ENCODE peak calls at places on chromosomes 5 and 9, in ten cellular contexts. H, G, I, P, M, L, A, R, F and X are unnamed samples.

GRCh38 chr9:2085719-2086515 is 70.8 kb downstream of the SMARCA2 start:
- DNase-seq in H (no peak), G (no peak), I (peak), P (no peak), M (peak), L (no peak), A (no peak), R (peak), F (no peak), X (peak)

GRCh38 chr5:128674837-128675446 is 136.9 kb upstream of the FBN2 start:
- DNase-seq in H (no peak), G (no peak), I (peak), P (no peak), M (peak), L (peak), A (peak), R (peak), F (no peak), X (no peak)

GRCh38 chr5:139378101-139378825 is 4.8 kb downstream of the SLC23A1 start:
- DNase-seq in H (no peak), G (peak), I (no peak), P (no peak), M (no peak), L (no peak), A (no peak), R (no peak), F (peak), X (no peak)

GRCh38 chr9:131843989-131844744 is 104.3 kb upstream of the RAPGEF1 start:
- DNase-seq in H (no peak), G (no peak), I (no peak), P (peak), M (no peak), L (no peak), A (no peak), R (no peak), F (no peak), X (no peak)

GRCh38 chr9:105116047-105116868 is 128.2 kb upstream of the SLC44A1 start:
- DNase-seq in H (no peak), G (no peak), I (no peak), P (no peak), M (peak), L (no peak), A (no peak), R (no peak), F (no peak), X (no peak)

GRCh38 chr5:75756991-75757390 is 39.8 kb upstream of the POC5 start:
- DNase-seq in H (peak), G (no peak), I (no peak), P (no peak), M (no peak), L (no peak), A (no peak), R (peak), F (no peak), X (no peak)

GRCh38 chr9:121122450-121123032 is 47.8 kb downstream of the CNTRL start:
- DNase-seq in H (no peak), G (no peak), I (no peak), P (no peak), M (peak), L (no peak), A (no peak), R (peak), F (no peak), X (no peak)

GRCh38 chr9:120187758-120188157 is 392.2 kb downstream of the CDK5RAP2 start:
- DNase-seq in H (no peak), G (no peak), I (no peak), P (no peak), M (no peak), L (no peak), A (no peak), R (no peak), F (no peak), X (no peak)

GRCh38 chr5:79611046-79611829 is 1.0 kb upstream of the TENT2 start:
- DNase-seq in H (no peak), G (no peak), I (no peak), P (no peak), M (no peak), L (no peak), A (no peak), R (no peak), F (no peak), X (no peak)

GRCh38 chr5:172497591-172498255 is 43.4 kb upstream of the SH3PXD2B start:
- DNase-seq in H (no peak), G (peak), I (no peak), P (no peak), M (no peak), L (no peak), A (peak), R (no peak), F (no peak), X (no peak)

GRCh38 chr5:168931638-168932345 is 352.6 kb upstream of the PANK3 start:
- DNase-seq in H (peak), G (no peak), I (peak), P (no peak), M (peak), L (no peak), A (no peak), R (peak), F (no peak), X (peak)

GRCh38 chr9:135698236-135698635 is 1.0 kb downstream of the SOHLH1 start:
- DNase-seq in H (no peak), G (no peak), I (no peak), P (no peak), M (no peak), L (no peak), A (no peak), R (no peak), F (no peak), X (no peak)

GRCh38 chr9:135701067-135701967 is 668 bp upstream of the KCNT1 start:
- DNase-seq in H (no peak), G (no peak), I (no peak), P (no peak), M (peak), L (no peak), A (no peak), R (no peak), F (no peak), X (no peak)

GRCh38 chr9:135700525-135700924 is 1.2 kb upstream of the SOHLH1 start:
- DNase-seq in H (no peak), G (no peak), I (no peak), P (no peak), M (no peak), L (no peak), A (no peak), R (no peak), F (no peak), X (no peak)

GRCh38 chr9:135698767-135699166 is 514 bp downstream of the SOHLH1 start:
- DNase-seq in H (no peak), G (no peak), I (no peak), P (no peak), M (no peak), L (no peak), A (no peak), R (no peak), F (no peak), X (no peak)

DNA sequence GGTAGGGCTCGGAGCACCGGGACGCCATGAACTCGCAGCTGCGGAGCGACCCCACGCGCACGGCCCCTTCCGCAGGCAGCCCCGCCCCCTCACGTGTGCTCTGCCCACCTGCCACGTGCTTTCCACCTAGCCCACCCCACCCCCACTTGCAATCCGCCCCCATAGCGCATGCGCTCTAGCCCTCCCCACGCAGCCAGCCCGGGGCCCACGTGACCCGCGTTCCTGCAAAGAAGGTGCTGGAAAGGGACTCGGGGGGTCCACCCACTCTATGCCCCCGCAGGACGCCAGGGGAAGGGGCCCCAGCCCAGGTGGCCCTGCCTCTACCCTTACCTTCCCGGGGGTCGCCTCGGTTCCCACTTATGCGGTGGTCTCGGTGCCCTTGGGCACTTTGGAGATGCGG is at the start of gene SOHLH1:
- DNase-seq in H (no peak), G (no peak), I (no peak), P (no peak), M (no peak), L (no peak), A (no peak), R (no peak), F (no peak), X (no peak)
- TF ChIP-seq CTCF in H (no peak), G (no peak), I (no peak), P (no peak), M (no peak), L (no peak), A (no peak), R (no peak), F (no peak), X (no peak)

GRCh38 chr9:94900222-94901018 is 173.9 kb downstream of the AOPEP start:
- DNase-seq in H (no peak), G (no peak), I (peak), P (no peak), M (no peak), L (no peak), A (peak), R (peak), F (no peak), X (peak)
- H3K4me3 ChIP-seq in H (no peak), G (no peak), I (no peak), P (no peak), M (no peak), L (peak), A (no peak), R (peak), F (no peak), X (no peak)

GRCh38 chr5:29702875-29703274 is 1490.6 kb upstream of the CDH6 start:
- DNase-seq in H (no peak), G (no peak), I (no peak), P (no peak), M (no peak), L (no peak), A (no peak), R (no peak), F (no peak), X (no peak)

GRCh38 chr5:29701600-29701999 is 1491.9 kb upstream of the CDH6 start:
- DNase-seq in H (no peak), G (no peak), I (no peak), P (no peak), M (no peak), L (no peak), A (no peak), R (no peak), F (no peak), X (no peak)

DNA sequence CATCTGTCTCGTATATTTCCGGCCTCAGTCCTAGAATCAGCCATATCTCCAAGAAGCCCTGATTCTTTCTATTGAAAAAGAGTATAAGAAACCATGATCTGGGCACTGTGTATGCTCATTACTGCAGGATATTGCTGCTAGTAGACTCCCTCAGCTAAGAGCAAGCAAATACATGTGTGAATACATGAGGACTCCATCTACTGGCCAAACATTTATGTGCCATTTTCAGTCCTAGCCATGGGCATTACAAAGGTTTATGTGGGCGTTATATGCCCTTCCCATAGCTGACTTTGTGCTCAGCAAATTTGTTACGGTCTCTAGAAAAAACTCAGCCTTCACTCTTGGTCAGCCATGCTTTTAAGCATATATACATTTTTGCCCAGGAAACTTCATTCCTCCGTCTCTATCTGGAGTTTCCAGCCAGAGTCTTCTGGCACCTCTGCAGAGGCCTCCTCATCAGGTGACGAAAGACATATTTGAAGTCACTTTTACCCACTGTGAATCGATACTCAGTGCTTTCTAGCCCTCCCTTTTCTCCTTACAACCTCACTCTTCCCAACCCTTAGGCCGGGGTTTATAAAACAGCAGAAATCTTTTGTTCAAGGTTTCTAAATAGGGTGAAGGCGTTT is 1495.6 kb upstream of the CDH6 start:
- DNase-seq in H (no peak), G (no peak), I (no peak), P (no peak), M (peak), L (no peak), A (no peak), R (peak), F (no peak), X (no peak)
- TF ChIP-seq CTCF in H (peak), G (no peak), I (no peak), P (no peak), M (peak), L (peak), A (no peak), R (no peak), F (no peak), X (no peak)

GRCh38 chr9:115192280-115192679 is 74.3 kb upstream of the TNC start:
- DNase-seq in H (no peak), G (no peak), I (no peak), P (no peak), M (no peak), L (no peak), A (peak), R (no peak), F (no peak), X (no peak)

GRCh38 chr9:115189686-115190085 is 71.7 kb upstream of the TNC start:
- DNase-seq in H (no peak), G (no peak), I (no peak), P (no peak), M (no peak), L (no peak), A (no peak), R (no peak), F (no peak), X (no peak)

GRCh38 chr9:115192835-115193234 is 74.9 kb upstream of the TNC start:
- DNase-seq in H (no peak), G (no peak), I (no peak), P (no peak), M (no peak), L (no peak), A (no peak), R (no peak), F (no peak), X (no peak)

GRCh38 chr9:115193777-115194176 is 75.8 kb upstream of the TNC start:
- DNase-seq in H (no peak), G (no peak), I (no peak), P (no peak), M (no peak), L (no peak), A (no peak), R (no peak), F (no peak), X (no peak)

DNA sequence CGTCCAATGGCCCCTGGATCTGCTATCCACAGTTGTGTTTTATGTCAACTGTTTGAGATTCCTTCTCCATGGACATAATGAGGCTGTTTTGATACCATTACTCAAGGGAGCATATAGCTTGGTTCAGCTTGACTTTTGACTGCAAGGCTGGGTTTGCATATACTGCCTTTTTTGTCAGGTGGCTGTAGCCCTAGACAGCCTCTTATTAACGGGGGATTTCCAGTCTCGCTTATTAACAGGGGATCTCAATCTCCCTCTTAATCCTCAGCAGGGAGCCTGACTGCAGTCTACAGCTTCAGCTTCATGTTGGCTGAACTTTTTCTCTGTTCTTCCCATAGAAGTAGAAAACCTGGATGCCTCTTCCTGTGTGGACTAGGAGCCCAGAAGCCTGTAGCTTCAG is 73.7 kb upstream of the TNC start:
- DNase-seq in H (no peak), G (no peak), I (no peak), P (no peak), M (no peak), L (no peak), A (no peak), R (no peak), F (no peak), X (no peak)
- H3K4me3 ChIP-seq in H (no peak), G (no peak), I (no peak), P (no peak), M (no peak), L (no peak), A (no peak), R (no peak), F (no peak), X (no peak)

DNA sequence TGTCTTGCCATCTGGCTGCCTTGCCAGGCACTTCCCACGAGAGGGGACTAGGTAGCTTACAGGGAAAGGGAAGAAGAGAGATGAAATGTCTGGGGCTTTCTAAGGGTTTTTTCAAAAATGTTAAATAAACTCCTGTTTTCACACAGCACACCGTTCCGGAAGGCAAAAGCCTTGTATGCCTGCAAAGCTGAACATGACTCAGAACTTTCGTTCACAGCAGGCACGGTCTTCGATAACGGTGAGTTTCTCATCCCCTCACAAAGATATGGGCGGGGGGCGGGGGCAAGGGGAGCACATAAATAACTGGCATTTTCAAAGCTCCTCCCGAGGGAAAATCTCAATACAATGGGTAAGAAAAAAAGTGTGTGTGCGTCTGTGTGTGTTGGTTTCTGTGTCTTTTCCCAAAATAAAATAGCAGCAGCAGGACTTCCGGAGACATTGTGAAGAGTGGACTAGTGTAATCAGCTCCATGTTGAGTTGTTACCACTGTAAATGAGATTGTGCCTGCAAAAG is 189.6 kb downstream of the NR3C1 start:
- DNase-seq in H (no peak), G (no peak), I (no peak), P (no peak), M (no peak), L (no peak), A (no peak), R (peak), F (no peak), X (no peak)
- TF ChIP-seq CTCF in H (no peak), G (no peak), I (no peak), P (no peak), M (no peak), L (no peak), A (no peak), R (peak), F (no peak), X (no peak)

GRCh38 chr9:115395511-115396021 is 277.6 kb upstream of the TNC start:
- DNase-seq in H (no peak), G (no peak), I (no peak), P (no peak), M (no peak), L (no peak), A (no peak), R (peak), F (no peak), X (no peak)
- H3K4me3 ChIP-seq in H (no peak), G (no peak), I (no peak), P (no peak), M (no peak), L (no peak), A (no peak), R (no peak), F (no peak), X (no peak)

GRCh38 chr5:32449216-32449721 is 4.7 kb upstream of the ZFR start:
- DNase-seq in H (no peak), G (no peak), I (no peak), P (no peak), M (no peak), L (no peak), A (no peak), R (no peak), F (no peak), X (no peak)

GRCh38 chr5:32453916-32454315 is 9.4 kb upstream of the ZFR start:
- DNase-seq in H (no peak), G (no peak), I (no peak), P (no peak), M (no peak), L (no peak), A (no peak), R (no peak), F (no peak), X (no peak)

GRCh38 chr5:32454821-32455220 is 10.3 kb upstream of the ZFR start:
- DNase-seq in H (no peak), G (no peak), I (no peak), P (no peak), M (no peak), L (no peak), A (no peak), R (no peak), F (no peak), X (no peak)

GRCh38 chr5:32446660-32447059 is 2.1 kb upstream of the ZFR start:
- DNase-seq in H (no peak), G (no peak), I (no peak), P (peak), M (peak), L (no peak), A (no peak), R (no peak), F (no peak), X (no peak)

GRCh38 chr5:32450952-32451351 is 6.4 kb upstream of the ZFR start:
- DNase-seq in H (no peak), G (no peak), I (no peak), P (no peak), M (no peak), L (peak), A (no peak), R (no peak), F (no peak), X (no peak)
- TF ChIP-seq CTCF in H (peak), G (no peak), I (peak), P (no peak), M (peak), L (no peak), A (no peak), R (peak), F (no peak), X (peak)